ENCODE peak calls at places on chromosome 18, in five cellular contexts. J is kidney; S is M059J; A is stimulated activated CD4-positive, alpha-beta T cell treated with anti-CD3 and anti-CD28 coated beads, Interleukin-12 subunit alpha, Interleukin-12 subunit beta, amount 100 ng/mL, for 4 hours; N is Kasumi-1. B is an unnamed sample.

GRCh38 chr18:30971338-30971956 is 71.1 kb downstream of the DSC3 start:
- DNase-seq in J (no peak), S (peak), A (no peak), N (peak), B (no peak)

GRCh38 chr18:57698571-57699276 is 77.1 kb upstream of the NARS1 start:
- DNase-seq in J (no peak), S (peak), A (no peak), N (no peak), B (no peak)

GRCh38 chr18:72427721-72428120 is 116.4 kb downstream of the CBLN2 start:
- DNase-seq in J (no peak), S (no peak), A (no peak), N (no peak), B (no peak)

GRCh38 chr18:49178736-49179135 is 228.0 kb upstream of the SMAD7 start:
- DNase-seq in J (no peak), S (peak), A (no peak), N (no peak), B (no peak)

GRCh38 chr18:48827321-48828200 is 123.2 kb downstream of the SMAD7 start:
- DNase-seq in J (peak), S (peak), A (no peak), N (peak), B (peak)

GRCh38 chr18:9900699-9901098 is 13.1 kb upstream of the VAPA start:
- DNase-seq in J (no peak), S (no peak), A (no peak), N (no peak), B (no peak)

GRCh38 chr18:3151379-3152264 is 68.1 kb downstream of the MYOM1 start:
- DNase-seq in J (no peak), S (peak), A (no peak), N (peak), B (no peak)

GRCh38 chr18:54880706-54881105 is 52.4 kb downstream of the RAB27B start:
- DNase-seq in J (no peak), S (peak), A (no peak), N (no peak), B (no peak)

GRCh38 chr18:75154259-75154658 is 54.7 kb downstream of the PTGR3 start:
- DNase-seq in J (no peak), S (no peak), A (no peak), N (no peak), B (no peak)

GRCh38 chr18:73774836-73775509 is 372.7 kb downstream of the FBXO15 start:
- DNase-seq in J (no peak), S (peak), A (no peak), N (no peak), B (no peak)

GRCh38 chr18:8800876-8801262 is 95.5 kb downstream of the MTCL1 start:
- DNase-seq in J (no peak), S (no peak), A (no peak), N (no peak), B (no peak)

GRCh38 chr18:29248856-29249255 is 1071.9 kb upstream of the CDH2 start:
- DNase-seq in J (no peak), S (no peak), A (no peak), N (no peak), B (no peak)

GRCh38 chr18:54416459-54416858 is 58.8 kb downstream of the C18orf54 start:
- DNase-seq in J (no peak), S (peak), A (no peak), N (no peak), B (no peak)

GRCh38 chr18:32529737-32530420 is 59.2 kb upstream of the GAREM1 start:
- DNase-seq in J (no peak), S (no peak), A (no peak), N (no peak), B (no peak)

GRCh38 chr18:10851824-10852225 is 297.5 kb downstream of the PIEZO2 start:
- DNase-seq in J (no peak), S (peak), A (no peak), N (peak), B (no peak)

GRCh38 chr18:13380671-13381070 is 162.1 kb downstream of the LDLRAD4 start:
- DNase-seq in J (no peak), S (no peak), A (no peak), N (no peak), B (no peak)

GRCh38 chr18:59926131-59926530 is 26.3 kb downstream of the PMAIP1 start:
- DNase-seq in J (no peak), S (no peak), A (no peak), N (no peak), B (no peak)

GRCh38 chr18:76466410-76466991 is 28.5 kb downstream of the ZNF516 start:
- DNase-seq in J (peak), S (no peak), A (no peak), N (peak), B (no peak)

GRCh38 chr18:80167947-80168745 is 59.1 kb downstream of the ADNP2 start:
- DNase-seq in J (peak), S (no peak), A (no peak), N (no peak), B (no peak)

GRCh38 chr18:35242426-35242825 is 1.6 kb downstream of the ZNF397 start:
- DNase-seq in J (no peak), S (no peak), A (no peak), N (no peak), B (no peak)

GRCh38 chr18:21741511-21742322 is 1.1 kb downstream of the MIB1 start:
- DNase-seq in J (peak), S (peak), A (peak), N (peak), B (peak)

GRCh38 chr18:30406728-30407127 is 635.8 kb downstream of the DSC3 start:
- DNase-seq in J (no peak), S (no peak), A (no peak), N (peak), B (no peak)

GRCh38 chr18:71398530-71398929 is 1109.7 kb downstream of the SOCS6 start:
- DNase-seq in J (no peak), S (no peak), A (no peak), N (peak), B (no peak)

GRCh38 chr18:49880656-49881055 is 67.3 kb upstream of the ACAA2 start:
- DNase-seq in J (no peak), S (no peak), A (no peak), N (no peak), B (no peak)

GRCh38 chr18:2627821-2628276 is 27.7 kb upstream of the SMCHD1 start:
- DNase-seq in J (no peak), S (peak), A (no peak), N (no peak), B (no peak)